ENCODE peak calls at places on chromosomes 11 and 22, in nine cellular contexts. S, U, K, T, Y, F, I, R and E are unnamed samples.

GRCh38 chr11:95498731-95499396 is 267.9 kb upstream of the SESN3 start:
- DNase-seq in S (no peak), U (no peak), K (no peak), T (no peak), Y (no peak), F (no peak), I (no peak), R (no peak), E (no peak)

GRCh38 chr11:7546324-7546791 is 32.6 kb downstream of the PPFIBP2 start:
- DNase-seq in S (no peak), U (no peak), K (no peak), T (no peak), Y (no peak), F (no peak), I (peak; percentile 90), R (no peak), E (no peak)

GRCh38 chr22:33831651-33832050 is 88.6 kb downstream of the LARGE1 start:
- DNase-seq in S (no peak), U (no peak), K (no peak), T (no peak), Y (no peak), F (no peak), I (no peak), R (no peak), E (no peak)

GRCh38 chr11:10304495-10305261 is at the start of gene ADM:
- DNase-seq in S (peak; percentile 96), U (peak; percentile 87), K (peak; percentile 85), T (peak; percentile 90), Y (peak; percentile 93), F (peak; percentile 95), I (peak; percentile 94), R (peak; percentile 87), E (peak; percentile 85)

GRCh38 chr11:119338318-119338890 is 2.3 kb downstream of the C1QTNF5 start:
- DNase-seq in S (peak; percentile 87), U (peak; percentile 75), K (peak; percentile 63), T (peak; percentile 80), Y (peak; percentile 76), F (peak; percentile 82), I (peak; percentile 78), R (peak; percentile 61), E (peak; percentile 70)

GRCh38 chr11:131978351-131978750 is 607.9 kb downstream of the NTM start:
- DNase-seq in S (no peak), U (no peak), K (no peak), T (no peak), Y (no peak), F (no peak), I (no peak), R (no peak), E (no peak)

GRCh38 chr11:35861191-35861590 is 82.7 kb upstream of the LDLRAD3 start:
- DNase-seq in S (no peak), U (no peak), K (no peak), T (no peak), Y (no peak), F (no peak), I (no peak), R (no peak), E (no peak)

GRCh38 chr11:26730711-26731460 is 9.0 kb upstream of the SLC5A12 start:
- DNase-seq in S (no peak), U (no peak), K (no peak), T (no peak), Y (no peak), F (no peak), I (no peak), R (no peak), E (no peak)

GRCh38 chr11:73359930-73360742 is 16.1 kb upstream of the RELT start:
- DNase-seq in S (no peak), U (no peak), K (peak; percentile 32), T (no peak), Y (no peak), F (no peak), I (peak; percentile 83), R (no peak), E (no peak)

GRCh38 chr22:29308791-29309262 is 2.4 kb downstream of the GAS2L1 start:
- DNase-seq in S (peak; percentile 70), U (no peak), K (no peak), T (no peak), Y (peak; percentile 50), F (no peak), I (no peak), R (no peak), E (no peak)

GRCh38 chr11:36890841-36891240 is 292.8 kb upstream of the RAG2 start:
- DNase-seq in S (no peak), U (no peak), K (no peak), T (no peak), Y (no peak), F (no peak), I (no peak), R (no peak), E (no peak)

DNA sequence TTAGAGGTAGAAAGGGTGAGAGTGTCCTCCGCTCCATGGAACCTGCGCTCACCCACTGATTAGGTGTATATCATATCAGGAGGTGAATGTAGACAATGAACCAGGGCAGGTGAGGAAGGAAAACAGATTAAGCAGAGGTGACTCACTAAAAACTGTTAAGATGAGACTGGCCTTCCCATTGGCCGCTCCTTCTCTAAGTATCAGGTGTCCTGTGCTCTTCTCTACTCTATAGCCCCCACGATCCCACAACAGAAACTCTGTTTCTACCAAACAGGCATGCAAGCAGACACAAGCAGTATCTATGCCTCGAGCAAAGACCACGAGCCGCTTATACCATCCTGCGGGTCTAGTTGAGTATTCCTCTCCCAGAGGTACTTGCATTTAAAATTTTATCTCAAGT is 103.1 kb downstream of the SNX19 start:
- DNase-seq in S (no peak), U (no peak), K (no peak), T (no peak), Y (no peak), F (no peak), I (no peak), R (no peak), E (no peak)
- H3K9me3 ChIP-seq in S (no peaks in the 10 kb centered on the region), U (no peaks in the 10 kb centered on the region), K (no peaks in the 10 kb centered on the region), T (no peaks in the 10 kb centered on the region), Y (no peaks in the 10 kb centered on the region), F (no peaks in the 10 kb centered on the region), I (no peaks in the 10 kb centered on the region), R (no peaks in the 10 kb centered on the region), E (no peaks in the 10 kb centered on the region)

GRCh38 chr22:37635157-37635556 is 4.3 kb upstream of the SH3BP1 start:
- DNase-seq in S (no peak), U (no peak), K (no peak), T (no peak), Y (no peak), F (no peak), I (no peak), R (no peak), E (no peak)

GRCh38 chr22:37636949-37637273 is 2.6 kb upstream of the SH3BP1 start:
- DNase-seq in S (no peak), U (no peak), K (no peak), T (no peak), Y (no peak), F (no peak), I (no peak), R (no peak), E (no peak)

GRCh38 chr22:37638351-37639069 is 959 bp upstream of the SH3BP1 start:
- DNase-seq in S (no peak), U (peak; percentile 43), K (no peak), T (no peak), Y (peak; percentile 85), F (peak; percentile 85), I (no peak), R (no peak), E (no peak)

GRCh38 chr22:37634505-37635002 is 4.9 kb upstream of the SH3BP1 start:
- DNase-seq in S (no peak), U (no peak), K (no peak), T (no peak), Y (no peak), F (no peak), I (no peak), R (no peak), E (no peak)

DNA sequence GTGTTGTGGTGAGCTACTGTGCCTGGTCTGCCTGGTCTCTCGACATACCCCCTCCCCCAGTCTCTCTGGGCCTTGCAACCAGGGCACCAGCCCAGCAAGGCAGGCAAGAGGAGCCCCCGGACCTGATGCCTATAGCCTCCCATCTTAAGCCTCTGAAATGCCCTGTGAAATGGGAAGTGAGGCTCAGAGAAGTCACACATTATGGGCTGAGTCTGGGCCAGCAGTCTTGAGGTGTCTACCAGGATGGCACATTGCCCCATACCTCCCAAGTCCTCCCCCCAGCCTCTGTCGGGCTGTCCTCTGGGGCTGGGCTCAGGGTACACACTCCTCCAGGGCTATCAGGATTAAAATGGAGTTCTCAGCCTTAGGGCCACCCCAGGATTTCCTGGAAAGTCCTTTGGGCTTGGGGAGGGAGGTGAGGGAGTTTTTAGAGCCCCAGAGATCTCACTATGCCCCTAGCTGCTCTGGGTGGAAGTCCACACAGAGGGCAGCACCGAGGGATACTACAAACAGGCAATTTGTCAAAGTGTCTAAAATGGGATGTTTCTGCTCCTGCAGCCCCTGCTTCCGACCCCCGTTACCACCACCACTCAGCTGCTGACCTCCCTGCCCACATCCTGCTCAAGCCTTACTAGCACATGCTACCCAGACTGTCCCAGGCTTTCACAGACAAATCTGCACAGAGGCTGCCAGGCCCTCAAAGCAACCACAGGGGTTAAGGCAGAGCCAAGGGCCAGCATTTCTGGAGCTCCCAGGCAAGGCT is 3.1 kb upstream of the SH3BP1 start:
- DNase-seq in S (no peak), U (peak; percentile 31), K (no peak), T (no peak), Y (peak; percentile 51), F (no peak), I (no peak), R (no peak), E (no peak)
- TF ChIP-seq CTCF in S (no peak), U (peak; percentile 7), K (no peak), T (no peak), Y (no peak), F (no peak), I (no peak), R (no peak), E (no peak)

GRCh38 chr11:113408887-113409286 is 21.3 kb downstream of the ANKK1 start:
- DNase-seq in S (no peak), U (no peak), K (no peak), T (no peak), Y (no peak), F (no peak), I (no peak), R (no peak), E (no peak)

GRCh38 chr11:113404859-113405430 is 17.4 kb downstream of the ANKK1 start:
- DNase-seq in S (no peak), U (no peak), K (no peak), T (no peak), Y (no peak), F (no peak), I (no peak), R (no peak), E (no peak)

GRCh38 chr11:113407163-113407562 is 19.6 kb downstream of the ANKK1 start:
- DNase-seq in S (no peak), U (no peak), K (no peak), T (no peak), Y (no peak), F (no peak), I (no peak), R (no peak), E (no peak)

GRCh38 chr11:113410414-113411135 is 23.0 kb downstream of the ANKK1 start:
- DNase-seq in S (no peak), U (no peak), K (no peak), T (no peak), Y (no peak), F (no peak), I (no peak), R (no peak), E (no peak)

GRCh38 chr11:113408206-113408605 is 20.6 kb downstream of the ANKK1 start:
- DNase-seq in S (no peak), U (no peak), K (no peak), T (no peak), Y (no peak), F (no peak), I (no peak), R (no peak), E (no peak)
- H3K27ac ChIP-seq in S (no peak overlapping the region), U (no peak overlapping the region), K (no peak overlapping the region), T (no peak overlapping the region), Y (no peak overlapping the region), F (no peak overlapping the region), I (no peak overlapping the region), R (no peak overlapping the region), E (no peak overlapping the region)

GRCh38 chr22:48555606-48556005 is 1272.1 kb downstream of the BRD1 start:
- DNase-seq in S (no peak), U (no peak), K (no peak), T (no peak), Y (no peak), F (no peak), I (no peak), R (no peak), E (no peak)
- H3K9me3 ChIP-seq in S (no peaks in the 10 kb centered on the region), U (no peaks in the 10 kb centered on the region), K (no peaks in the 10 kb centered on the region), T (no peaks in the 10 kb centered on the region), Y (no peaks in the 10 kb centered on the region), F (no peaks in the 10 kb centered on the region), I (no peaks in the 10 kb centered on the region), R (no peaks in the 10 kb centered on the region), E (peaks cover 4% of the 10 kb centered on the region)